ENCODE peak calls at places on chromosomes 6 and 20, in six cellular contexts. M is M059J, C is choroid plexus epithelial cell, U is cerebellar cortex, T is RKO, Q is heart left ventricle. S is an unnamed sample.
A peak's percentile ranks its signal among the peaks of the same experiment; 100 is the strongest.

GRCh38 chr6:154161689-154162088 is 122.6 kb downstream of the OPRM1 start:
- DNase-seq in M (no peak), C (peak; percentile 10), U (no peak), T (no peak), Q (no peak), S (no peak)

GRCh38 chr20:38880952-38881735 is 45.1 kb upstream of the FAM83D start:
- DNase-seq in M (peak; percentile 26), C (no peak), U (no peak), T (no peak), Q (no peak), S (no peak)

GRCh38 chr6:111812080-111813038 is 60.9 kb downstream of the FYN start:
- DNase-seq in M (peak; percentile 66), C (peak; percentile 42), U (no peak), T (peak; percentile 4), Q (no peak), S (no peak)

GRCh38 chr20:32521780-32522524 is 63.2 kb downstream of the NOL4L start:
- DNase-seq in M (peak; percentile 54), C (peak; percentile 72), U (peak; percentile 77), T (peak; percentile 63), Q (peak; percentile 64), S (no peak)

GRCh38 chr6:130009148-130009547 is 9.2 kb upstream of the L3MBTL3 start:
- DNase-seq in M (no peak), C (no peak), U (no peak), T (no peak), Q (no peak), S (no peak)

GRCh38 chr20:48295445-48295903 is 510.2 kb upstream of the SULF2 start:
- DNase-seq in M (peak; percentile 100), C (peak; percentile 96), U (peak; percentile 87), T (peak; percentile 68), Q (peak; percentile 22), S (no peak)

GRCh38 chr20:709421-709820 is 33.8 kb upstream of the SCRT2 start:
- DNase-seq in M (peak; percentile 24), C (peak; percentile 9), U (peak; percentile 72), T (no peak), Q (no peak), S (no peak)

GRCh38 chr20:23636182-23636907 is 1.4 kb downstream of the CST3 start:
- DNase-seq in M (no peak), C (no peak), U (no peak), T (peak; percentile 77), Q (no peak), S (no peak)

GRCh38 chr20:51622004-51622874 is 79.7 kb upstream of the NFATC2 start:
- DNase-seq in M (no peak), C (no peak), U (peak; percentile 96), T (peak; percentile 39), Q (no peak), S (no peak)

GRCh38 chr6:139549561-139550070 is 175.2 kb upstream of the CITED2 start:
- DNase-seq in M (peak; percentile 92), C (peak; percentile 71), U (no peak), T (no peak), Q (no peak), S (no peak)

GRCh38 chr6:107192739-107193296 is 77.5 kb upstream of the BEND3 start:
- DNase-seq in M (no peak), C (no peak), U (no peak), T (no peak), Q (no peak), S (no peak)

GRCh38 chr6:91538622-91539021 is 951.8 kb upstream of the MAP3K7 start:
- DNase-seq in M (no peak), C (no peak), U (no peak), T (no peak), Q (no peak), S (no peak)

GRCh38 chr6:119431799-119432198 is 82.2 kb upstream of the MAN1A1 start:
- DNase-seq in M (no peak), C (no peak), U (no peak), T (no peak), Q (no peak), S (no peak)

GRCh38 chr20:16785221-16785620 is 37.1 kb downstream of the OTOR start:
- DNase-seq in M (no peak), C (peak; percentile 54), U (no peak), T (no peak), Q (no peak), S (no peak)

GRCh38 chr6:168127384-168127868 is 48.4 kb upstream of the FRMD1 start:
- DNase-seq in M (no peak), C (no peak), U (no peak), T (no peak), Q (no peak), S (no peak)

GRCh38 chr6:13392462-13392861 is 64.1 kb upstream of the TBC1D7 start:
- DNase-seq in M (no peak), C (no peak), U (no peak), T (no peak), Q (no peak), S (no peak)

GRCh38 chr6:70538364-70538763 is 28.4 kb upstream of the SDHAF4 start:
- DNase-seq in M (no peak), C (no peak), U (no peak), T (no peak), Q (no peak), S (no peak)

GRCh38 chr20:8755340-8756118 is 313.4 kb upstream of the PLCB4 start:
- DNase-seq in M (no peak), C (no peak), U (no peak), T (no peak), Q (no peak), S (no peak)

GRCh38 chr6:159282351-159282750 is 113.2 kb downstream of the FNDC1 start:
- DNase-seq in M (no peak), C (no peak), U (no peak), T (no peak), Q (no peak), S (no peak)

GRCh38 chr6:44041461-44042260 is 85.6 kb downstream of the MRPL14 start:
- DNase-seq in M (peak; percentile 100), C (peak; percentile 96), U (no peak), T (peak; percentile 59), Q (no peak), S (no peak)

GRCh38 chr20:62772618-62772993 is 23.7 kb upstream of the MRGBP start:
- DNase-seq in M (no peak), C (no peak), U (no peak), T (no peak), Q (no peak), S (no peak)

GRCh38 chr6:20696676-20697075 is 162.4 kb downstream of the CDKAL1 start:
- DNase-seq in M (no peak), C (peak; percentile 62), U (no peak), T (no peak), Q (no peak), S (no peak)

GRCh38 chr20:4406627-4407026 is 315.1 kb upstream of the PRND start:
- DNase-seq in M (peak; percentile 95), C (peak; percentile 39), U (no peak), T (peak; percentile 73), Q (no peak), S (no peak)

GRCh38 chr6:166638566-166638965 is 11.5 kb upstream of the RPS6KA2 start:
- DNase-seq in M (no peak), C (no peak), U (no peak), T (no peak), Q (no peak), S (no peak)

GRCh38 chr6:133880006-133880405 is 8.9 kb upstream of the TCF21 start:
- DNase-seq in M (no peak), C (no peak), U (no peak), T (no peak), Q (no peak), S (no peak)

GRCh38 chr20:44805991-44806729 is 4.2 kb downstream of the RIMS4 start:
- DNase-seq in M (peak; percentile 50), C (peak; percentile 40), U (peak; percentile 89), T (no peak), Q (no peak), S (no peak)

GRCh38 chr6:38387994-38388393 is 251.7 kb downstream of the BTBD9 start:
- DNase-seq in M (no peak), C (peak; percentile 30), U (no peak), T (no peak), Q (no peak), S (no peak)

GRCh38 chr6:133945158-133945557 is 7.9 kb upstream of the TBPL1 start:
- DNase-seq in M (peak; percentile 32), C (peak; percentile 52), U (no peak), T (peak; percentile 20), Q (no peak), S (peak; percentile 13)

GRCh38 chr6:1815827-1816452 is 206.2 kb downstream of the FOXC1 start:
- DNase-seq in M (no peak), C (no peak), U (no peak), T (no peak), Q (no peak), S (no peak)

GRCh38 chr6:42406296-42407280 is 45.1 kb downstream of the TRERF1 start:
- DNase-seq in M (peak; percentile 54), C (peak; percentile 37), U (no peak), T (no peak), Q (peak; percentile 48), S (no peak)

GRCh38 chr20:50814438-50815161 is 19.7 kb downstream of the BCAS4 start:
- DNase-seq in M (peak; percentile 49), C (no peak), U (no peak), T (no peak), Q (no peak), S (no peak)

GRCh38 chr6:121549741-121550140 is 114.3 kb downstream of the GJA1 start:
- DNase-seq in M (peak; percentile 86), C (peak; percentile 84), U (no peak), T (peak; percentile 46), Q (no peak), S (no peak)

GRCh38 chr6:82617648-82618047 is 254.0 kb downstream of the TPBG start:
- DNase-seq in M (peak; percentile 24), C (no peak), U (no peak), T (no peak), Q (no peak), S (no peak)

GRCh38 chr6:168039849-168040248 is 39.2 kb downstream of the FRMD1 start:
- DNase-seq in M (no peak), C (no peak), U (no peak), T (no peak), Q (no peak), S (peak; percentile 34)

GRCh38 chr6:130473886-130474285 is 108.1 kb downstream of the TMEM200A start:
- DNase-seq in M (peak; percentile 97), C (peak; percentile 65), U (no peak), T (peak; percentile 70), Q (no peak), S (no peak)

GRCh38 chr6:13538084-13538483 is 36.3 kb upstream of the SIRT5 start:
- DNase-seq in M (peak; percentile 60), C (peak; percentile 85), U (peak; percentile 74), T (peak; percentile 62), Q (no peak), S (no peak)